ENCODE peak calls at places on chromosomes 6 and 20, in five cellular contexts. Y is mesendoderm, G is mesenchymal stem cell, D is H1, V is neuronal stem cell. C is an unnamed sample.

GRCh38 chr20:47973519-47974233 is 188.4 kb upstream of the SULF2 start:
- DNase-seq in Y (peak), G (no peak), D (peak), V (peak), C (no peak)

GRCh38 chr20:10111144-10111771 is 76.5 kb downstream of the ANKEF1 start:
- DNase-seq in Y (no peak), G (peak), D (no peak), V (no peak), C (no peak)

GRCh38 chr6:170165085-170165484 is 125.8 kb downstream of the DLL1 start:
- DNase-seq in Y (peak), G (no peak), D (no peak), V (no peak), C (no peak)

GRCh38 chr6:110341671-110342304 is 16.4 kb downstream of the METTL24 start:
- DNase-seq in Y (peak), G (peak), D (peak), V (no peak), C (peak)

GRCh38 chr6:9933674-9934073 is 481.2 kb downstream of the TFAP2A start:
- DNase-seq in Y (no peak), G (no peak), D (no peak), V (no peak), C (no peak)

GRCh38 chr6:17427062-17427461 is 33.7 kb downstream of the CAP2 start:
- DNase-seq in Y (no peak), G (no peak), D (no peak), V (no peak), C (no peak)

GRCh38 chr6:129646617-129647016 is 63.4 kb downstream of the ARHGAP18 start:
- DNase-seq in Y (no peak), G (no peak), D (no peak), V (no peak), C (no peak)

GRCh38 chr20:9319687-9320384 is 194.6 kb upstream of the LAMP5 start:
- DNase-seq in Y (no peak), G (peak), D (no peak), V (no peak), C (no peak)

GRCh38 chr6:130070747-130071146 is 52.4 kb downstream of the L3MBTL3 start:
- DNase-seq in Y (no peak), G (no peak), D (no peak), V (no peak), C (no peak)

DNA sequence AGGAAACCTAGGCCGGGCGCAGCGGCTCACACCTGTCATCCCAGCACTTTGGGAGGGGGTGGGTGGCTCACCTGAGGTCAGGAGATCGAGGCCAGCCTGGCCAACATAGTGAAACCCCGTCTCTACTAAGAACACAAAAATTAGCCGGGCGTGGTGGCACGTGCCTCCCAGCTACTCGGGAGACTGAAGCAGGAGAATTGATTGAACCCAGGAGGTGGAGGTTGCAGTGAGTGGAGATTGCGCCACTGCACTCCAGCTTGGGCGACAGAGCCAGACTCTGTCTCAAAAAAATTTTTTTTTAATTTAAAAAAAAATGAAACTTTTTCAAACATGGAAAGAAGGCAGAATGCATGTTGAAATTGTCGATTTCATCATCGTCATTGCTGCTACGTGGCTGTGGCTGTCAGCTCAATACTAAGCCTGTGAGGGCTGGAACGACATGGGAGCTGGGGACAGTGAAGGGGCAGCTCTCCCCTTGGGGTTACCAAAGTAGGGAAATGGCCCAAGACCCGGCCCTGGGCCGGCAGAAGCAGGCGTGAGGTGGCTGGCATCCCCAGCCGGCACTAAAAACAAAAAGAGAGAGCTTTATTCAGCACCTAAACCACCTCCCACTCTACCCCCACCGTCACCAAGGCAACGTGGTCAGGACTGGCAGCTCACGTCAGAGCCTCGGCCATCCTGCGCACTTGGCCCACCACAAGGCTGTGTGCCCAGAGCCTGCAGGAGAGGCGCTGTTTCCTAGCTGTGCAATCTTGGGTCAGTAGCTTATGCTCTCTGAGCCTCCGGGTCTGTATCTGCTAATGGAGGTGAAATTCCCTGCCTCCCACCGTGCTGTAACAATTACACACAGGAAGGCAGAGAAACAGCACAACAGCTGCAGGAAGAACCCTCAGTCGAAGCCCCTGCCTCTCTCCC is 30.8 kb downstream of the AGPAT4 start:
- DNase-seq in Y (peak), G (peak), D (peak), V (peak), C (peak)
- H3K4me2 ChIP-seq in Y (no peak), G (no peak), D (no peak), V (peak), C (no peak)

GRCh38 chr6:107658920-107659879 is 164.9 kb downstream of the SCML4 start:
- DNase-seq in Y (no peak), G (peak), D (no peak), V (no peak), C (no peak)
- H3K23ac ChIP-seq in Y (no peak), G (no peak), D (no peak), V (no peak), C (no peak)

GRCh38 chr20:19176483-19176882 is 36.0 kb upstream of the SLC24A3 start:
- DNase-seq in Y (peak), G (no peak), D (no peak), V (no peak), C (no peak)
- H3K4me2 ChIP-seq in Y (no peak), G (no peak), D (no peak), V (no peak), C (no peak)

DNA sequence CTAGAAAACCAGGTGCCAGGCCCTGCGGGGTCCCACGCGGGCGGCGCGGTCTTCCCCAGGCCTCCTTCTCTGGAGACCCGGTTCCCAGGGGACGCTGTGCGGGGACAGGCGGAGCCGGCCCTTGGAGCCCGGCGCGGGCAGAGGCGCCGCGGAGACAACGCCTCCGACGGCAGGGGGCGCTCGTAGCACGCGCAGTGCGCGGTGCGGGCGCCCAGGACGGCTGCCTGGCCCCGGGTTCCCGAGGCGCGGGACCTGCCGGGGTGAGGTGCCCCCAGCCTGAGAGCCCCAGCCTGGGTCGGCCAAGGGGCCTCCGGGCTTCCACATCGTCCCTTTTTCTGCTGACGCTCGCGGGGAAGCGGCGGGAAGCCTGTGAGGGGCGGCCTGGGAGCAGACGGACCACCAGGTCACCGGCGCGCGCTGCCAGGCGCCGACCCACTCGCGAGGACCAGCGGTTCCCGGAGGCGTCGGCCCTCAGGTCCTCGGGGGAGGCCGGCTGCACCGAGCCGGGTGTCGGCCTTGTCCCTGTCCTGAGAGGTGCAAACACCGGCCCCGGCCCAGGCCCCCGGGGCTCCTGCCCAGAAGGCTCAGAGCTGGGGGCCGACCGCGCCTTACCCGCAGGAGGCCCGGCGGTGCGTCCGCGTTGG is 5.2 kb upstream of the FOXC1 start:
- DNase-seq in Y (peak), G (no peak), D (peak), V (peak), C (peak)
- H3K23ac ChIP-seq in Y (no peak), G (no peak), D (no peak), V (peak), C (no peak)

DNA sequence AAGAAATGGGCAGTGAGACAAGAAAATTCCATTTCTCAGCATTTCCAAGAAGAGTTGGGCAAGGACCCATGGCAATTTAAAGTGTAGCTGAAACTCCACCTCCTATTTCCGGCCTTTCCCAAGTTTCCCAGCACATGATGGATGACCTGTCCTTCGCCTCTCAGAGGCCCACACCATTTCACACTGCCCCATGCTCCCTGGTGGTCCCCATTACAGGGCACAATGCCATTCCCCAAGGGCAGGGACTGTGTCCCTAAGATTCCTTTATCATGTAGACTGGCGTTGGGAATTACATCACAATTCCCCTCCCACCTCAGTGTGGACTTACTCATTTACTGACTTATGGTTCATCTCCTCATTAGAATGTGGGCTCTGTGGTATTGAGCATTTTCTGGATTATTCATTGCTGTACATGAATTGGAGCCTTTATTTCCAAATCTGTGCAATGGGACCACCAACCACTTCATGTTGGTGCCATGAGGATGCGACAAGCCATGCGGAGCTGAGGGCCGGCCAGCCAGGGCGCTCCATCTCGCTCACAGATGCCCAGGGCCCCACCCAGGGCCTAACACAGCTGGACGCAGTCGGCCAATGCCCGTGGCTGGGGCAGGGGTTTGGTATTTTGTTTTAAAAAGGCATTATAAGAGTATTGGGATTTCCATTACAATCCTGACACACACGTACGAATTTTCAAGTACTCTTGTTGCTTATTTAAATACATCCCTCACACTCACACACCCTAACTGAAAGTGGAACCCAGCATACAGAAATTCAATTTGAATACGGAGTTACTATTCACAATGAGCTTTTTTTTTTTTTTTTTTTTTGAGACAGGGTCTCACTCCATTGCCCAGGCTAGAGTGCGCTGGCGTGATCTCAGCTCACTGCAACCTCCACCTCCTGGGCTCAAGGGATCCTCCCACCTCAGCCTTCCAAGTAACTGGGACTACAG is 5.4 kb downstream of the ACSS1 start:
- DNase-seq in Y (no peak), G (no peak), D (no peak), V (no peak), C (no peak)
- H3K4me2 ChIP-seq in Y (no peak), G (no peak), D (no peak), V (no peak), C (no peak)

GRCh38 chr6:22783921-22784320 is 214.6 kb downstream of the HDGFL1 start:
- DNase-seq in Y (no peak), G (no peak), D (no peak), V (no peak), C (no peak)

GRCh38 chr6:22785036-22785435 is 215.7 kb downstream of the HDGFL1 start:
- DNase-seq in Y (peak), G (no peak), D (no peak), V (peak), C (no peak)

GRCh38 chr6:22788038-22788437 is 218.7 kb downstream of the HDGFL1 start:
- DNase-seq in Y (no peak), G (no peak), D (no peak), V (no peak), C (no peak)

GRCh38 chr6:22784611-22785010 is 215.2 kb downstream of the HDGFL1 start:
- DNase-seq in Y (peak), G (no peak), D (no peak), V (no peak), C (no peak)

DNA sequence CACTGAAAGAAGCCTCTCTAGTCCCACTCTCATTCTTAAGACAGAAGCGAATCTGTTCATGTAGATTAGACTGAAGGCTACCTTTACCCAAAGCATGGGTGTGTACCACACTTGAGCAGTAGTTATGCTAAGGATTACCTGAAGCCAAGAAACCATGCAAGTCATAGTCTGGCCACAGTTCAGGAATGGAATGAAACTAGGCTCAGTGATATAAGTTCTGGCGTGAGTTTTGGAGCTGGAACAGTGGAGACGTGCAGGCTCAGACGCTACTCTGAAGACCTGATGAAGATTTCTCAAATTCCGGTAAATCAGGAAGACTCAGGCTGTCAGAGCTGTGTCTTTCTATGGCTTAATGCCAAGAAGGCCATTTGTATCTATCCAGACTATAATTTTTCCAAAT is 219.9 kb downstream of the HDGFL1 start:
- DNase-seq in Y (no peak), G (no peak), D (no peak), V (no peak), C (no peak)
- H3K23ac ChIP-seq in Y (no peak), G (no peak), D (no peak), V (no peak), C (no peak)

GRCh38 chr20:4726710-4727391 is 5.1 kb downstream of the PRND start:
- DNase-seq in Y (peak), G (peak), D (no peak), V (no peak), C (peak)
- H3K4me2 ChIP-seq in Y (no peak), G (no peak), D (no peak), V (no peak), C (no peak)

DNA sequence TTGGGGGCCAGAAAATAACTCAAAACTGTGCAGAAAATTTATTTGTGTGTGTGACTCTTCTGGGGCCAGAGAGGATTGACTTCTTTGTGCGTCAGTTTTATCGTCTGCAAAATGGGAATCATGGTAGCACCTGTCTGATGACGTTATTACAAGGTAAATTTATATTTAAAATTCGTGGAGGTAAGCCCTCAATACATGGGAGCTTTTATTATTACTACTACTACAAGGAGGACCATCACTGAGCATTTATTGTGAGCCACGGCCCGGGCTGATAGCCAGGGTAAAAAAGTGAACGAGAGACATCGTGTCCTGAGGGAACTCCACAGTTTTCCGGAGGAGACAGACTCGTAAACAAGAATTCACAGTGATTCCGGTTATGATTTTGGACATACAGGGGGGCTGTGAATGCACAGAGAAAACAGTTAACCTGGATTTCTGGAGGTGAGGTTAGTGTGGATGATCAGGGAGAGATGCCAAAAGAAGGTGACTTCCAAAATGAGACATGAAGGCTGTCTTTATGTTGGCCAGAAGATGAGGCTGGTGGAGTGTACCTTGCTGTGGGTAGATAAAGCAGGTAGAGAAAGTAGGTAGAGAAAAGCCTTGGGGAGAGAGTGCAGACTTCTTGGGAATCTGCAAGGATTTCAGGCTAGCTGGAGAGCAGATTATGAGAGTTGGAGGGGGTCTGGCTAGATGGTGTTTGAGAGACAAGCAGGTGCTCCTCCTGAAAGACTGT is 10.5 kb upstream of the SERINC3 start:
- DNase-seq in Y (no peak), G (no peak), D (no peak), V (no peak), C (no peak)
- H3K23ac ChIP-seq in Y (peak), G (no peak), D (no peak), V (no peak), C (no peak)

DNA sequence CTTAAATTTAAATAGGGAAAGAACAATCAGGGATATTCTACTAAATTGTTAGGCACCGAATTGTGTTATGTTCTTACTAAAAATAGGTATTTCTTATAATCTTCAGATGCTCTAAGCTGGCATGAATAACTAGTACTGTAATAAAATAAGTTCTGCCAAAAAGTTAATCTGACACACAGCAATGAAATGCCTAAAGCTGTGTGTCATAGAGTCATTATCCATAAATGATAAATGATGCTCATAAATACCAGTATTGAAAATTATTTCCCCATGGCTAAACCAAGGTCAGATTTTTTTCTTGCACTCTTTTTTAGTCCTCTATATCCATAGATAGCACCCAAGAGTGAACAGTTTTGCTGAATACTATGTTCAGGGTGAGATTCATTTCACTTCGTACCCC is 11.7 kb upstream of the PRIM2 start:
- DNase-seq in Y (no peak), G (no peak), D (no peak), V (no peak), C (no peak)
- H3K4me2 ChIP-seq in Y (no peak), G (no peak), D (no peak), V (no peak), C (no peak)

DNA sequence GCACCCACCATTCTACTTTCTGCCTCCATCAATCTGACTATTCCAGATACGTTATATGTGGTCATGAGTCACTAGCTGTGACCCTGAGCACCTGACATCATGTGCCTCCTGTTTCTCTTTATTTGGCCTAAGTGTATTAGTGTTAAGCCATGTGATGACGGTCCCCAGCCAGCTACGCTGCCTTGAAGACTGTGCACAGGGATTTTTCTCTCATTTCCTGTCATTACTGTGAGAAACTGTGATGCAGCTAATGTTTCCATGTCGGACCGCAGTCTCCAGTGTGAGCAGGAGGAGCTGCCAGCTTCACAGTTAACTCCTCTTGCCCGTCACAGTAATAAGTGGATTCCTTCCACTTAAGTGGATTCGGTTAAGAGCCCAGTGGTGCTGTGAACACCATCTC is 9.9 kb upstream of the SPATS1 start:
- DNase-seq in Y (no peak), G (peak), D (no peak), V (no peak), C (no peak)
- H3K23ac ChIP-seq in Y (no peak), G (no peak), D (no peak), V (no peak), C (no peak)